ENCODE peak calls at places on chromosomes 7 and 10, in nine cellular contexts. T is progenitor cell of endocrine pancreas; E is hepatic stellate cell; A is astrocyte of the cerebellum; L is cardiac fibroblast; S is NCI-H345; Y is non-pigmented ciliary epithelial cell; Z is T-helper 17 cell; G is CD8-positive, alpha-beta T cell. M is an unnamed sample.

GRCh38 chr7:118862733-118863132 is 638.2 kb downstream of the ANKRD7 start:
- DNase-seq in T (no peak), E (no peak), A (no peak), L (no peak), S (no peak), Y (no peak), Z (no peak), G (no peak), M (no peak)

GRCh38 chr10:94403034-94403822 is 887 bp downstream of the TBC1D12 start:
- DNase-seq in T (peak), E (peak), A (peak), L (peak), S (peak), Y (no peak), Z (no peak), G (peak), M (peak)

GRCh38 chr7:158541330-158542010 is 46.2 kb downstream of the PTPRN2 start:
- DNase-seq in T (no peak), E (no peak), A (no peak), L (no peak), S (no peak), Y (no peak), Z (no peak), G (peak), M (no peak)

GRCh38 chr10:61608255-61609040 is 54.3 kb upstream of the CABCOCO1 start:
- DNase-seq in T (no peak), E (no peak), A (no peak), L (peak), S (no peak), Y (no peak), Z (no peak), G (no peak), M (peak)

GRCh38 chr10:43054593-43054992 is 22.3 kb upstream of the RET start:
- DNase-seq in T (no peak), E (no peak), A (no peak), L (no peak), S (no peak), Y (no peak), Z (no peak), G (no peak), M (no peak)

GRCh38 chr7:146635200-146636032 is 518.8 kb downstream of the CNTNAP2 start:
- DNase-seq in T (no peak), E (no peak), A (no peak), L (no peak), S (peak), Y (no peak), Z (no peak), G (no peak), M (no peak)

GRCh38 chr10:1526427-1527055 is 210.8 kb downstream of the ADARB2 start:
- DNase-seq in T (no peak), E (no peak), A (no peak), L (no peak), S (no peak), Y (no peak), Z (no peak), G (no peak), M (no peak)

GRCh38 chr10:28378986-28379585 is 76.2 kb upstream of the MPP7 start:
- DNase-seq in T (no peak), E (no peak), A (no peak), L (no peak), S (no peak), Y (no peak), Z (no peak), G (no peak), M (no peak)

GRCh38 chr7:35736725-35737124 is 41.8 kb upstream of the HERPUD2 start:
- DNase-seq in T (no peak), E (no peak), A (no peak), L (peak), S (no peak), Y (no peak), Z (no peak), G (no peak), M (peak)

GRCh38 chr7:5422324-5423271 is 1.0 kb downstream of the TNRC18 start:
- DNase-seq in T (no peak), E (peak), A (no peak), L (peak), S (no peak), Y (no peak), Z (no peak), G (no peak), M (no peak)

GRCh38 chr10:29804025-29804852 is 169.5 kb upstream of the SVIL start:
- DNase-seq in T (no peak), E (peak), A (peak), L (peak), S (peak), Y (peak), Z (no peak), G (no peak), M (peak)

GRCh38 chr7:72751978-72752377 is 76.0 kb downstream of the TYW1B start:
- DNase-seq in T (no peak), E (no peak), A (no peak), L (no peak), S (no peak), Y (no peak), Z (no peak), G (no peak), M (no peak)

GRCh38 chr10:111171183-111171582 is 94.4 kb downstream of the ADRA2A start:
- DNase-seq in T (no peak), E (no peak), A (no peak), L (no peak), S (no peak), Y (no peak), Z (no peak), G (no peak), M (no peak)

M was measured in amniotic epithelial cell.